ENCODE peak calls at places on chromosome 5, in six cellular contexts. Y is fibroblast of lung, H is neuronal stem cell, A is K562, X is astrocyte, K is SK-N-SH. V is an unnamed sample.
A peak's percentile ranks its signal among the peaks of the same experiment; 100 is the strongest.

GRCh38 chr5:134510970-134511795 is 14.3 kb upstream of the JADE2 start:
- DNase-seq in Y (peak; percentile 83), H (no peak), A (no peak), X (peak; percentile 74), K (no peak), V (no peak)

GRCh38 chr5:138065102-138065501 is 18.7 kb upstream of the WNT8A start:
- DNase-seq in Y (no peak), H (no peak), A (peak; percentile 33), X (no peak), K (no peak), V (no peak)

GRCh38 chr5:146475190-146475801 is 28.2 kb downstream of the TCERG1 start:
- DNase-seq in Y (no peak), H (no peak), A (no peak), X (no peak), K (no peak), V (no peak)

GRCh38 chr5:174935854-174936474 is 211.6 kb downstream of the MSX2 start:
- DNase-seq in Y (peak; percentile 39), H (peak; percentile 61), A (peak; percentile 62), X (peak; percentile 17), K (peak; percentile 80), V (peak; percentile 23)

GRCh38 chr5:138305797-138306196 is 25.8 kb downstream of the CDC25C start:
- DNase-seq in Y (no peak), H (no peak), A (no peak), X (no peak), K (no peak), V (no peak)

GRCh38 chr5:1875481-1875842 is 7.3 kb downstream of the IRX4 start:
- DNase-seq in Y (no peak), H (no peak), A (no peak), X (no peak), K (no peak), V (no peak)

GRCh38 chr5:5126444-5126843 is 13.7 kb upstream of the ADAMTS16 start:
- DNase-seq in Y (no peak), H (no peak), A (no peak), X (no peak), K (no peak), V (no peak)

GRCh38 chr5:170960567-170960966 is 98.7 kb downstream of the RANBP17 start:
- DNase-seq in Y (peak; percentile 10), H (no peak), A (no peak), X (no peak), K (peak; percentile 32), V (no peak)

GRCh38 chr5:142813208-142813607 is 43.0 kb downstream of the ARHGAP26 start:
- DNase-seq in Y (no peak), H (no peak), A (no peak), X (no peak), K (no peak), V (no peak)

GRCh38 chr5:17105744-17106450 is 111.5 kb upstream of the BASP1 start:
- DNase-seq in Y (peak; percentile 67), H (no peak), A (no peak), X (peak; percentile 49), K (no peak), V (no peak)

GRCh38 chr5:103891151-103891550 is 328.6 kb upstream of the NUDT12 start:
- DNase-seq in Y (peak; percentile 50), H (no peak), A (no peak), X (peak; percentile 25), K (no peak), V (no peak)

GRCh38 chr5:50325237-50325832 is 115.8 kb downstream of the EMB start:
- DNase-seq in Y (peak; percentile 3), H (no peak), A (peak; percentile 15), X (peak; percentile 0), K (peak; percentile 2), V (peak; percentile 35)

GRCh38 chr5:91219141-91219802 is 163.8 kb downstream of the ARRDC3 start:
- DNase-seq in Y (peak; percentile 81), H (no peak), A (no peak), X (peak; percentile 73), K (no peak), V (no peak)

GRCh38 chr5:23614422-23614821 is 107.0 kb downstream of the PRDM9 start:
- DNase-seq in Y (no peak), H (no peak), A (no peak), X (no peak), K (no peak), V (no peak)

GRCh38 chr5:134462761-134463160 is 51.1 kb upstream of the CDKN2AIPNL start:
- DNase-seq in Y (no peak), H (no peak), A (peak; percentile 8), X (no peak), K (no peak), V (no peak)

GRCh38 chr5:32506809-32507208 is 62.3 kb upstream of the ZFR start:
- DNase-seq in Y (peak; percentile 93), H (no peak), A (no peak), X (peak; percentile 88), K (no peak), V (no peak)

GRCh38 chr5:98179791-98180755 is 593.4 kb upstream of the RGMB start:
- DNase-seq in Y (peak; percentile 17), H (no peak), A (no peak), X (no peak), K (no peak), V (no peak)

GRCh38 chr5:9187614-9188013 is 358.3 kb downstream of the SEMA5A start:
- DNase-seq in Y (no peak), H (no peak), A (no peak), X (no peak), K (no peak), V (no peak)

GRCh38 chr5:174750720-174751119 is 26.3 kb downstream of the MSX2 start:
- DNase-seq in Y (peak; percentile 76), H (no peak), A (no peak), X (peak; percentile 69), K (no peak), V (no peak)

GRCh38 chr5:124596595-124597388 is 149.6 kb downstream of the ZNF608 start:
- DNase-seq in Y (peak; percentile 97), H (no peak), A (peak; percentile 55), X (peak; percentile 97), K (no peak), V (no peak)

GRCh38 chr5:176535655-176536131 is 1.5 kb downstream of the RNF44 start:
- DNase-seq in Y (peak; percentile 9), H (no peak), A (peak; percentile 26), X (no peak), K (peak; percentile 61), V (no peak)

GRCh38 chr5:80229902-80230255 is 26.0 kb downstream of the SERINC5 start:
- DNase-seq in Y (no peak), H (no peak), A (no peak), X (no peak), K (no peak), V (no peak)

GRCh38 chr5:159969966-159970365 is 39.0 kb upstream of the TTC1 start:
- DNase-seq in Y (no peak), H (no peak), A (no peak), X (no peak), K (no peak), V (no peak)

GRCh38 chr5:60598424-60598823 is 101.5 kb downstream of the DEPDC1B start:
- DNase-seq in Y (no peak), H (no peak), A (no peak), X (no peak), K (no peak), V (peak; percentile 21)

GRCh38 chr5:160441352-160441781 is 19.7 kb downstream of the PTTG1 start:
- DNase-seq in Y (peak; percentile 18), H (no peak), A (no peak), X (no peak), K (no peak), V (no peak)

GRCh38 chr5:76372320-76373054 is 30.6 kb upstream of the IQGAP2 start:
- DNase-seq in Y (peak; percentile 94), H (no peak), A (peak; percentile 86), X (peak; percentile 92), K (peak; percentile 27), V (no peak)

GRCh38 chr5:173691931-173692330 is 75.5 kb upstream of the BOD1 start:
- DNase-seq in Y (no peak), H (no peak), A (peak; percentile 75), X (no peak), K (no peak), V (no peak)

GRCh38 chr5:173688708-173689107 is 72.3 kb upstream of the BOD1 start:
- DNase-seq in Y (no peak), H (no peak), A (peak; percentile 53), X (no peak), K (no peak), V (no peak)

GRCh38 chr5:173689171-173689676 is 72.8 kb upstream of the BOD1 start:
- DNase-seq in Y (no peak), H (no peak), A (no peak), X (no peak), K (no peak), V (no peak)

GRCh38 chr5:173686950-173687349 is 70.5 kb upstream of the BOD1 start:
- DNase-seq in Y (no peak), H (no peak), A (no peak), X (no peak), K (no peak), V (no peak)

DNA sequence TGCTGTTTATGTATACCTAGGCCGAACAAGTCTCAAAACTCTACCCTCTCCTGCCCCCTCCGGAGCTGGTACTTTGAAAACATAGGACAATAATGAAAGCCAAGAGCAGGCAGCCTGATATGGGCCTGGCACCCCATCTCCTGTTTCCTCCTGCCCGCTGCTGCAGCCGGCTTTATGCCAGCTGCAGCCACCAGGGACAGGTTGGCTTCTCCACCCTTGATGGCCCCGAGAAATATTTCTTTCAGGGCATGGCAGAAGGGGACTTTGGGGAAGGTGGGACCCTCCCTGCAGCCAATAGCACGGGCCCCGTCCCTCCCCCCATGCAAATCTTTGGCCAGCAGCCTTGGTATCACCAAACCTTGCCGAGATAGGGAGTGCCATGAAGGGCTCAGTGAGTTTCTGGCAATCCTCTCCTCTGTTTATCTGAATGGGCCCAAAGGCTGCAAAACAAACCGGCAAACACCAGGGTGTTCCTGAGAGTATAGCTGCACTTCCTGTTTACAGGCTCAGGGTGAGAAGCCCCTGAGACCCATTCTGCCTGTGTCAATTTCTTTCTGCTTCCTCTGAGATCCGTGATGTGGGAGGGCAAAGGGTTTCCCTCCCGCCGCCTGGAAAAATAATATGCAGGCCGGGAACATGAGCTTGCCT is 73.4 kb upstream of the BOD1 start:
- DNase-seq in Y (no peak), H (no peak), A (no peak), X (no peak), K (peak; percentile 39), V (no peak)
- H3K27ac ChIP-seq in Y (no peak overlapping the region), H (no peak overlapping the region), A (no peak overlapping the region), X (no peak overlapping the region), K (no peak overlapping the region), V (no peak overlapping the region)

DNA sequence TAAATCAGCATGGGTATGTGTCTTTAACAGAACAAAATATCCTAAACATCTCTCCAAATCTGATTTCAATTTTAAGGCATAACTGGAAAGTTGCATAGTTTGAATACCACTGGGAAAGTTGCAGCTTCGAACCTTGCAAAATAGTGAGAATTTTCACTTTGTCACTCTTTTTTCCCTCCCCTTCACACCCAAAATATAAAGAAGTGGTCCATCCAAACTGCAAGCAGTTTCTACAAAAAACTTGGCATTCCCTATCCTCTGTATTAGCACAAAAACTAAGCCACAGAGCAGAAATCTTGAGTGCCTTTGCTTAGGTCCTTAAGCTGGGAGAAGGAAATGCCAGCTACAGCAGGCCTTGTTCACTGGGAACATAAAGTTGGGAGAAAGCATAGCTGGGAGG is 400.4 kb downstream of the EBF1 start:
- DNase-seq in Y (no peak), H (no peak), A (no peak), X (no peak), K (no peak), V (no peak)
- H3K9ac ChIP-seq in Y (no peak overlapping the region), H (no peak overlapping the region), A (no peak overlapping the region), X (no peak overlapping the region), K (no peak overlapping the region), V (no peak overlapping the region)

GRCh38 chr5:105573575-105573974 is 2011.0 kb upstream of the NUDT12 start:
- DNase-seq in Y (no peak), H (no peak), A (no peak), X (no peak), K (no peak), V (no peak)
- H3K36me3 ChIP-seq in Y (no peaks in the 10 kb centered on the region), H (no peaks in the 10 kb centered on the region), A (no peaks in the 10 kb centered on the region), X (no peaks in the 10 kb centered on the region), K (no peaks in the 10 kb centered on the region), V (no peaks in the 10 kb centered on the region)

GRCh38 chr5:42807722-42808447 is 3.8 kb downstream of the SELENOP start:
- DNase-seq in Y (peak; percentile 4), H (no peak), A (peak; percentile 22), X (no peak), K (no peak), V (no peak)
- H3K27ac ChIP-seq in Y (no peak overlapping the region), H (no peak overlapping the region), A (no peak overlapping the region), X (no peak overlapping the region), K (no peak overlapping the region), V (no peak overlapping the region)